ENCODE peak calls at places on chromosomes 16 and 17, in five cellular contexts. Z is fibroblast of pulmonary artery, P is osteocyte, L is thoracic aorta, J is psoas muscle. S is an unnamed sample.

GRCh38 chr16:88940196-88941050 is 36.6 kb downstream of the CBFA2T3 start:
- DNase-seq in Z (no peak), J (no peak), P (no peak), L (no peak), S (no peak)

GRCh38 chr17:35341465-35341992 is 31.9 kb downstream of the SLFN11 start:
- DNase-seq in J (no peak), P (no peak), Z (no peak), L (no peak), S (no peak)

GRCh38 chr17:67460097-67460496 is 83.0 kb downstream of the PITPNC1 start:
- DNase-seq in Z (no peak), J (no peak), L (no peak), P (no peak), S (no peak)

GRCh38 chr17:49687878-49688491 is 10.1 kb upstream of the SPOP start:
- DNase-seq in J (no peak), L (no peak), P (no peak), Z (peak; percentile 84), S (no peak)

GRCh38 chr17:76408037-76408849 is 23.8 kb downstream of the SPHK1 start:
- DNase-seq in Z (peak; percentile 60), L (no peak), P (no peak), J (peak; percentile 76), S (no peak)

GRCh38 chr17:68963958-68964357 is 8.8 kb upstream of the ABCA8 start:
- DNase-seq in P (no peak), Z (no peak), J (peak; percentile 63), L (no peak), S (no peak)

GRCh38 chr17:77042688-77043330 is 98.0 kb upstream of the SEC14L1 start:
- DNase-seq in J (no peak), Z (no peak), L (no peak), P (no peak), S (no peak)

GRCh38 chr16:51763072-51763658 is 612.1 kb upstream of the SALL1 start:
- DNase-seq in J (no peak), Z (no peak), L (no peak), P (no peak), S (no peak)

GRCh38 chr17:75633484-75634375 is 496 bp downstream of the SMIM5 start:
- DNase-seq in J (peak; percentile 95), L (peak; percentile 38), Z (peak; percentile 90), P (peak; percentile 96), S (peak; percentile 89)

GRCh38 chr16:81350306-81350615 is 35.5 kb downstream of the GAN start:
- DNase-seq in Z (peak; percentile 8), J (no peak), P (no peak), L (no peak), S (no peak)

GRCh38 chr17:21218101-21218500 is 4.1 kb upstream of the TMEM11 start:
- DNase-seq in J (no peak), Z (peak; percentile 26), L (no peak), P (no peak), S (no peak)

GRCh38 chr16:56944954-56945839 is 13.3 kb downstream of the HERPUD1 start:
- DNase-seq in Z (no peak), J (no peak), L (no peak), P (no peak), S (no peak)

GRCh38 chr17:7239091-7240027 is at the start of gene PHF23:
- DNase-seq in Z (peak; percentile 99), L (peak; percentile 96), P (peak; percentile 100), J (peak; percentile 100), S (peak; percentile 98)

GRCh38 chr16:70680495-70681381 is 5.1 kb downstream of the MTSS2 start:
- DNase-seq in L (no peak), P (no peak), J (peak; percentile 60), Z (no peak), S (no peak)

GRCh38 chr16:70681382-70682238 is 4.2 kb downstream of the MTSS2 start:
- DNase-seq in P (no peak), Z (no peak), J (peak; percentile 45), L (no peak), S (no peak)

GRCh38 chr16:70678898-70679652 is 6.8 kb downstream of the MTSS2 start:
- DNase-seq in Z (no peak), L (no peak), P (no peak), J (peak; percentile 46), S (no peak)

GRCh38 chr16:70678121-70678897 is 7.5 kb downstream of the MTSS2 start:
- DNase-seq in P (no peak), J (peak; percentile 49), L (no peak), Z (no peak), S (no peak)

GRCh38 chr16:70679653-70680494 is 6.0 kb downstream of the MTSS2 start:
- DNase-seq in Z (no peak), P (no peak), L (no peak), J (peak; percentile 72), S (no peak)
- TF ChIP-seq CTCF in Z (peak; percentile 4), P (peak; percentile 58), L (peak; percentile 38), J (peak; percentile 58), S (peak; percentile 73)

DNA sequence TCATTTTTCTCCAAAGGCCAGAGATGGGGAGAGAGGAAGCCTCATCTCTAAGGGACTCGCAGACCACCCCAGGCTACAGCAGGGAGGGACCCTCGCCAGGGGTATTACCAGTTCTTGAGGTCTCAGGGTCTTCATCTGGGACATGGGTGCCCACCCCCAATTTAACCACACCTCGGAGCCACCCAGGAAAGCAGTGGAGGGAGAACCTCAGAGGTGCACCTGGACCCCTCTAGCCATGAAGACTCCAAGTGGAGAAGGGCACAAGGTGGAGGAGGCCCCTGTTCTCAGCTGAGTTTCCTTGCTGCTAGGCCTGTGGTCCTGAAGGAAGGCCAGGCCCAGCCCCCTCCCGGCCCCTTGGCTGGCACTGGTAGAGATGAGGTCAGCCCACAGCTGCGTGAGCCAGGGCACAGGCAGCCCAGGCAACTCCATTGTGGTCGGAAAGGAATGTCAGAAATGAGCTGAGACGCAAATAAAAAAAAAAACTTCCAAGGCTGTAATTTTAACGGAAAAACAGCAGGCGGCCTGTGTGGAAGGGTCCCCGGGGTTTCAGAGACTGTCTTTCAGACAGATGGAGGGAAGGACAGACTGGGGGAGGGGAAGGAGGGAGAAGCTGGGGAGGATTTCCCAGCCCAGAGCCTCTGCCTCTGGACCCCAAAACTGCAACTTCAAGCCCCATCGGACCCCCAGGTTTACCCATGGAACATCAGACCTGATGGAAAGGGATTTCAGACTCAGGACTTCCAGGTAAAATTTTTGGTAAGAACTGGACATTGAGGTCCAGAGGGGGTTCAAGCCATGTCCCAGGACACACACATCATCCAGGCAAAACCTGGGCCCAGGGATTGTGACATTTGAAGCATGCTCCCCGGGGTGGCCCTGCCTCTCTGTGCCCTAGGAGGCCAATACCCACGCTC is 25.5 kb upstream of the MRPS23 start:
- DNase-seq in L (peak; percentile 68), Z (peak; percentile 98), P (peak; percentile 98), J (peak; percentile 91), S (peak; percentile 81)
- TF ChIP-seq CTCF in L (peak; percentile 76), Z (peak; percentile 72), P (peak; percentile 58), J (peak; percentile 22), S (peak; percentile 73)

DNA sequence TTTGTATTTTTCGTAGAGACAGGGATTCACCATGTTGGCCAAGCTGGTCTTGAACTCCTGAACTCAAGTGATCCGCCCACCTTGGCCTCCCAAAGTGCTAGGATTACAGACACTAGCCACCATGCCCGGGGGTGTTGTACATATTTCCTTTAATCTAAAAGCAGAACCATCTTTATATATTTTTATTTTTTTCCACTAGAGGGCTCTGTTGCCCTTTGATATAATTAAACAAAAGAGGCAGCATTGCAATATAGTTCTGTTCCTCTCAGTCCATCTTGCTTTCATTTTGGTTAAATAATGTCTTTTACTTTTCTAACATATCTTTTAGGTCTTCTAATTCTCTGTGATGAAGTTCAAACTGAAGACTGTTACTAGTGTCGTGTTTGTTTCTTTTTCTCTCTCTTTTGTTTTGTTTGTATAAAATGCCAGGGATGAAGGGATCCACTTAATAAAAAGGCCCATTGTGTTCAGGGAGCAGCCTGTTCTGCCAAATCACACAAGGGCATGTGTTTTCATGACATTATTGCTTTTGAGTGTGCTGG is 23.4 kb downstream of the WWOX start:
- DNase-seq in Z (peak; percentile 70), P (no peak), J (no peak), L (no peak), S (no peak)
- TF ChIP-seq CTCF in Z (peak; percentile 35), P (peak; percentile 64), J (peak; percentile 61), L (peak; percentile 49), S (peak; percentile 80)

DNA sequence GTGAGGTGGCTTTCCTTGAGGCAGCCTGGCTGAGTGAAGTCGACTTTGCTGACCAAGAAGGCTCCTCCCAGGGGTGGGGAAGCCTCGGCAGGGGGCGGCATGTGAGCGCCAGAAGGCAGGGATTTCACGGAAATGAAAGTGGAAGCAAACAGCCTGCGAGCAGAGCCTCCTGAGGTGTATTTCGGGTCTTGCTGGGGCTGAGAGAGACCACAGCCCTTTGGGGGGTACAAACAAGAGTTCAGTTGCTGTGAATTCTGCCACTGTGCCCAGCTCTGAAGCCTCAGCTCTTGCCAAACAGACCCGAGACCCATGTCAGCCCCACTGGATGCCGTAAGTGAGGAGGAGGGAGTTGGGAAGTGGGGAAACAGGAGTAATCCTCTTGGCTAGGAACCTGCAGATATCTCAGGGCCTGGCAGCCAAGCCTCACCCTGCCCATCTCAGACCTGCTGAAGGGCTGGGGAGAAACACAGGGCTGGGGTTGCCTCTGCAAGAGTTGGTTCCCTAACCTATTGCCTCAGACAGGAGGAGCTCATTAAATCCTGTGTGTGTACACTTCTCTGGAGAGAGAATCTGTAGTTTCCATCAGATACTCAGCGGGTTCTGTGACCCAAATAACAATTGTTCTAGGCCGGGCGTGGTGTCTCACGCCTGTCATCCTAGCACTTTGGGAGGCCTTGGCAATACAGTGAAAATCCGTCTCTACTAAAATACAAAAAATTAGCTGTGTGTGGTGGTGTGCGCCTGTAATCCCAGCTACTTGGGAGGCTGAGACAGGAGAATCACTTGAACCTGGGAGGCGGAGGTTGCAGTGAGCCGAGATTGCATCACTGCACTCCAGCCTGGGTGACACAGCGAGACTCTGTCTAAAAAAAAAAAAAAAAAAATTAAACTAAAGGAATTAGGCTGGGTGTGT is at the start of gene IFI35:
- DNase-seq in L (no peak), P (peak; percentile 94), J (peak; percentile 87), Z (peak; percentile 84), S (no peak)
- TF ChIP-seq CTCF in L (peak; percentile 18), P (peak; percentile 38), J (peak; percentile 25), Z (peak; percentile 23), S (no peak)

GRCh38 chr16:83995756-83996155 is 27.7 kb downstream of the NECAB2 start:
- DNase-seq in J (no peak), P (no peak), L (no peak), Z (no peak), S (no peak)

GRCh38 chr16:83998091-83998490 is 30.0 kb downstream of the NECAB2 start:
- DNase-seq in J (no peak), L (no peak), Z (no peak), P (no peak), S (no peak)

GRCh38 chr16:83994703-83995102 is 26.7 kb downstream of the NECAB2 start:
- DNase-seq in P (no peak), Z (peak; percentile 30), J (no peak), L (no peak), S (no peak)

GRCh38 chr16:83994087-83994486 is 26.0 kb downstream of the NECAB2 start:
- DNase-seq in Z (peak; percentile 95), J (no peak), P (no peak), L (no peak), S (no peak)

GRCh38 chr16:83996481-83997252 is 28.6 kb downstream of the NECAB2 start:
- DNase-seq in Z (no peak), J (no peak), P (no peak), L (no peak), S (no peak)
- TF ChIP-seq CTCF in Z (peak; percentile 8), J (no peak), P (no peak), L (no peak), S (no peak)

S was measured in type B pancreatic cell.